ENCODE peak calls at places on chromosome 18, in four cellular contexts. B is psoas muscle, A is GM13977, J is fibroblast of pulmonary artery. L is an unnamed sample.
A peak's percentile ranks its signal among the peaks of the same experiment; 100 is the strongest.

GRCh38 chr18:58337688-58338087 is 291.2 kb downstream of the ALPK2 start:
- DNase-seq in A (no peak), B (no peak), J (peak; percentile 25), L (no peak)

GRCh38 chr18:31044926-31045325 is 2.4 kb upstream of the DSC3 start:
- DNase-seq in A (no peak), B (no peak), J (peak; percentile 66), L (no peak)

GRCh38 chr18:582465-582864 is 2.3 kb downstream of the CETN1 start:
- DNase-seq in A (no peak), B (no peak), J (no peak), L (no peak)

GRCh38 chr18:44548291-44549221 is 132.1 kb upstream of the SETBP1 start:
- DNase-seq in A (no peak), J (peak; percentile 75), B (peak; percentile 51), L (no peak)

GRCh38 chr18:5317186-5317585 is 21.7 kb upstream of the ZBTB14 start:
- DNase-seq in B (no peak), J (peak; percentile 36), A (no peak), L (no peak)

GRCh38 chr18:3251249-3251962 is 3.8 kb downstream of the MYL12A start:
- DNase-seq in A (no peak), B (no peak), J (peak; percentile 39), L (no peak)

GRCh38 chr18:79616651-79617518 is 62.7 kb upstream of the CTDP1 start:
- DNase-seq in J (peak; percentile 26), A (no peak), B (peak; percentile 50), L (no peak)

GRCh38 chr18:1246827-1247226 is 342.2 kb downstream of the ADCYAP1 start:
- DNase-seq in A (no peak), B (peak; percentile 23), J (no peak), L (no peak)

GRCh38 chr18:30811580-30811979 is 231.0 kb downstream of the DSC3 start:
- DNase-seq in A (no peak), B (no peak), J (no peak), L (no peak)

GRCh38 chr18:36850527-36851201 is 21.7 kb downstream of the KIAA1328 start:
- DNase-seq in J (peak; percentile 89), B (no peak), A (no peak), L (no peak)

GRCh38 chr18:59961086-59961485 is 61.3 kb downstream of the PMAIP1 start:
- DNase-seq in B (no peak), J (no peak), A (peak; percentile 58), L (no peak)

GRCh38 chr18:45324081-45324480 is 291.2 kb upstream of the SLC14A2 start:
- DNase-seq in A (no peak), J (no peak), B (no peak), L (no peak)

GRCh38 chr18:26703170-26703933 is 155.0 kb upstream of the KCTD1 start:
- DNase-seq in J (no peak), A (no peak), B (no peak), L (no peak)

GRCh38 chr18:45441110-45441842 is 174.0 kb upstream of the SLC14A2 start:
- DNase-seq in A (no peak), B (no peak), J (peak; percentile 1), L (no peak)

GRCh38 chr18:3455938-3456685 is 6.1 kb downstream of the TGIF1 start:
- DNase-seq in A (no peak), B (no peak), J (peak; percentile 55), L (no peak)

GRCh38 chr18:76518543-76519155 is 23.6 kb upstream of the ZNF516 start:
- DNase-seq in J (peak; percentile 36), A (no peak), B (peak; percentile 79), L (no peak)

GRCh38 chr18:77052656-77053309 is 79.8 kb downstream of the MBP start:
- DNase-seq in A (no peak), J (no peak), B (no peak), L (no peak)

GRCh38 chr18:2050702-2051201 is 520.6 kb downstream of the METTL4 start:
- DNase-seq in B (no peak), J (peak; percentile 3), A (no peak), L (no peak)

GRCh38 chr18:21167641-21168372 is 56.2 kb upstream of the ROCK1 start:
- DNase-seq in B (no peak), J (no peak), A (no peak), L (no peak)

GRCh38 chr18:79733996-79734770 is 54.6 kb downstream of the CTDP1 start:
- DNase-seq in J (no peak), A (no peak), B (peak; percentile 75), L (no peak)

GRCh38 chr18:43563780-43564179 is 286.5 kb upstream of the SYT4 start:
- DNase-seq in B (no peak), J (peak; percentile 59), A (peak; percentile 7), L (peak; percentile 8)

GRCh38 chr18:26436176-26437031 is 111.9 kb downstream of the KCTD1 start:
- DNase-seq in J (peak; percentile 79), B (no peak), A (no peak), L (no peak)

GRCh38 chr18:50231621-50232020 is 34.7 kb downstream of the CFAP53 start:
- DNase-seq in A (no peak), J (no peak), B (no peak), L (peak; percentile 8)

GRCh38 chr18:78776151-78776550 is 203.5 kb upstream of the SALL3 start:
- DNase-seq in A (no peak), J (no peak), B (no peak), L (no peak)

GRCh38 chr18:70423988-70424387 is 135.1 kb downstream of the SOCS6 start:
- DNase-seq in J (no peak), B (no peak), A (no peak), L (no peak)

GRCh38 chr18:46260879-46261143 is 156.6 kb downstream of the HAUS1 start:
- DNase-seq in A (no peak), B (no peak), J (no peak), L (no peak)

GRCh38 chr18:58525928-58526424 is 102.9 kb downstream of the ALPK2 start:
- DNase-seq in J (no peak), A (no peak), B (no peak), L (no peak)

GRCh38 chr18:67516432-67517223 is at the start of gene DSEL:
- DNase-seq in B (peak; percentile 99), A (peak; percentile 99), J (peak; percentile 97), L (peak; percentile 97)

GRCh38 chr18:24364177-24364576 is 33.4 kb downstream of the OSBPL1A start:
- DNase-seq in B (no peak), A (no peak), J (no peak), L (no peak)

GRCh38 chr18:55275042-55275897 is 312.7 kb downstream of the TCF4 start:
- DNase-seq in J (peak; percentile 82), B (peak; percentile 87), A (no peak), L (no peak)

GRCh38 chr18:26840965-26841364 is 24.5 kb downstream of the AQP4 start:
- DNase-seq in J (no peak), B (no peak), A (no peak), L (no peak)

GRCh38 chr18:35481960-35482366 is 15.8 kb downstream of the INO80C start:
- DNase-seq in J (no peak), A (no peak), B (no peak), L (no peak)

GRCh38 chr18:73707035-73707434 is 440.6 kb downstream of the FBXO15 start:
- DNase-seq in B (no peak), J (no peak), A (no peak), L (no peak)

GRCh38 chr18:45161850-45162249 is 453.4 kb upstream of the SLC14A2 start:
- DNase-seq in B (no peak), J (no peak), A (no peak), L (no peak)

GRCh38 chr18:74598350-74599001 is 806 bp downstream of the ZNF407 start:
- DNase-seq in A (peak; percentile 64), J (peak; percentile 40), B (peak; percentile 78), L (peak; percentile 90)

GRCh38 chr18:38397094-38397493 is 831.5 kb upstream of the CELF4 start:
- DNase-seq in B (no peak), J (no peak), A (no peak), L (no peak)
- TF ChIP-seq CTCF in B (no peak), J (no peak), A (no peak), L (no peak)

DNA sequence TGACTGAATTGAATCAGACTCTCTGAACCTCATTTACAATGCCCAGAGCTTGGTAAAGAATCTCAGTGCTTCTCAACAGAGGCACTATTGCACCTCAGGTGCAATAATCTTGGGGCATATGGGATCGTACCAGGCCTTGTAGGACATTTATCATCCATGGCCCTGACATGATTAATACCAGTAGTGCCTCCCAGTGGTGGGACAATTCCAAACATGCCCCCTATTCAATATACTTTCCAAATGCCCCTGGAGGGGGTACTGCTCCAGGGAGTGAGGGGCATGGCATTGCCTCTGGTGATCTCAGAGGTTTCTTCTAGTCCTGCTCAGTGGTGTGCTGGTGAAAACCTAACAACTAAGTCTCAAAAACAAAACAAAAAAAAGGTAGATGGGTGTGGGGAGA is 174.9 kb upstream of the SMAD2 start:
- DNase-seq in A (no peak), B (no peak), J (no peak), L (no peak)
- TF ChIP-seq CTCF in A (no peak), B (no peak), J (no peak), L (no peak)

DNA sequence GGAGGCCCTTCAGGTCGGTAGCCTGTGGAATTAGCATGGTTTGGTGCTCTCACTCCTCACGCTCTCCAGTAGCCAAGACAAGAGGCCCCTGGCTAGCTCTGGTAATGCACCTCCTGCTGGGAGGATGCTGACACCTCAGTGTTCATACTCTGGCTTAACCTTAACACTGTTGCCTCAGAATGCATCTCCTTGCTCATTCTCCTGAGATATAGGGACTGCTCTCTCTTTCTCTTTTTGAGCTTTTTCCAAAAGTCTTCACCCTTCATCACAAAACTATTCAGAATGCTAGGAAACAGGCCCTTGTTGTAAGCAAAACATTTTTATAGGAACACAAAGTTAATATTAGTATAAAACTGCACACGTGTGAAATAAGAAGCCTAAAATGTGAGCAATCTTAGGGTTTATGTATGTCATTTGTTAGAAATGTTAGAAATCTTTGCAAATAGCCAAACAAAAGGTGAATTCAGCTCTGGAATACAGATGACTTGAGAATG is 17.3 kb upstream of the IMPA2 start:
- DNase-seq in A (no peak), B (no peak), J (no peak), L (no peak)
- TF ChIP-seq CTCF in A (peak; percentile 6), B (no peak), J (peak; percentile 24), L (no peak)

GRCh38 chr18:54233761-54234160 is 9.3 kb upstream of the MBD2 start:
- DNase-seq in J (no peak), B (no peak), A (no peak), L (no peak)

GRCh38 chr18:54229660-54230059 is 5.2 kb upstream of the MBD2 start:
- DNase-seq in J (no peak), A (peak; percentile 20), B (no peak), L (peak; percentile 64)

GRCh38 chr18:54233228-54233625 is 8.8 kb upstream of the MBD2 start:
- DNase-seq in A (no peak), B (no peak), J (peak; percentile 61), L (no peak)

GRCh38 chr18:54235871-54236270 is 11.4 kb upstream of the MBD2 start:
- DNase-seq in A (no peak), J (peak; percentile 56), B (no peak), L (no peak)

DNA sequence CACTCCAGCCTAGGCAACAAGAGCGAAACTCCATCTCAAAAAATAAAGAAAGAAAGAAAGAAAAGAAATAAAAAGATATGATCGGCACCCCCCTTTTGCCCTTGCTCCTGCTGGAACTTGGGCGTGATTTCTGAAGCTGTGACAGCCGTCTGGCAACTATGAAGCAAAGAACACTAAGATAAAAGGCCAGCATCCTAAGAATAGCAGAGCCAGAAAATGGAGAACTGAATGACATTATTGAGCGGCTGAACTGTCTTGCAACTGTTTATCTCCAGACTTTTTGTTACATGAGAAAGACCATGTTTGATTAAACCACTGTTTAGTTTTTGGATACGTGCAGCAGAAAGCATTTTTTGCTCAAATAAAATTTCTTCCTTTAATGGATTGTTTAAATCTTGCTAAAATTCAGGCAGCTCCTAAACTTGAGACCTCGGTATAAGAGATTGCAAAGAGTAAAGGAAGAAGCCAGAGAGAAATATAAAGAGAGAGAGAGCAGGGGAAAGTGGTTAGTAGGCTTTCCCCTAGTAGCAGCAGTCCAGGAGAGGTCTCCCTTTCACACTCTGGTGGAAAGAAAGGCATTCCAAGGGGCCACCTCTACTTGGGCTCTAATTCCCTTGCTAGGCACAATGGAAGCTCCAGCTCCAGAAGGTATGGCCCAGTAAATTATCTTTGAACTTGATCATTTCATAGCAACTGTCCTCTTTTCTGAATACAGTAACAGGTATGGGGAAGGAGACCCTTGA is 8.2 kb upstream of the MBD2 start:
- DNase-seq in A (no peak), B (no peak), J (no peak), L (no peak)
- TF ChIP-seq CTCF in A (no peak), B (no peak), J (peak; percentile 24), L (no peak)

L was measured in activated CD8-positive, alpha-beta T cell treated with anti-CD3 and anti-CD28 coated beads for 36 hours.